ENCODE peak calls at places on chromosomes 3 and 15, in four cellular contexts. L is GM23248, X is hepatocyte, Q is OCI-LY7. F is an unnamed sample. For H3K9me3, the result is how much of the 10 kb centered on the place peaks cover.

GRCh38 chr15:76991741-76992645 is 2.9 kb upstream of the PSTPIP1 start:
- DNase-seq in L (no peak), X (no peak), Q (no peak), F (no peak)

GRCh38 chr3:100277255-100277800 is 16.5 kb downstream of the TBC1D23 start:
- DNase-seq in L (no peak), X (no peak), Q (no peak), F (no peak)

GRCh38 chr3:58630081-58630709 is 36.4 kb downstream of the FAM3D start:
- DNase-seq in L (peak), X (peak), Q (peak), F (peak)

GRCh38 chr15:77499087-77499765 is 78.5 kb downstream of the HMG20A start:
- DNase-seq in L (peak), X (no peak), Q (no peak), F (peak)

GRCh38 chr3:42851228-42851834 is 24.3 kb downstream of the CYP8B1 start:
- DNase-seq in L (no peak), X (no peak), Q (no peak), F (no peak)

GRCh38 chr3:139934557-139935070 is 371 bp upstream of the CLSTN2 start:
- DNase-seq in L (peak), X (peak), Q (no peak), F (peak)

GRCh38 chr15:90680371-90680935 is 36.7 kb upstream of the BLM start:
- DNase-seq in L (peak), X (no peak), Q (no peak), F (no peak)

GRCh38 chr15:74892313-74892712 is 2.5 kb downstream of the MPI start:
- DNase-seq in L (no peak), X (no peak), Q (no peak), F (no peak)

GRCh38 chr3:124119056-124119721 is 127.3 kb upstream of the ROPN1 start:
- DNase-seq in L (peak), X (no peak), Q (no peak), F (no peak)

GRCh38 chr15:31311735-31312134 is 14.9 kb upstream of the KLF13 start:
- DNase-seq in L (no peak), X (no peak), Q (no peak), F (no peak)

GRCh38 chr3:47112997-47113396 is 50.9 kb downstream of the SETD2 start:
- DNase-seq in L (no peak), X (no peak), Q (no peak), F (no peak)

GRCh38 chr3:42778644-42779043 is 5.6 kb upstream of the CCDC13 start:
- DNase-seq in L (peak), X (no peak), Q (no peak), F (no peak)

GRCh38 chr3:119616056-119616455 is 18.4 kb downstream of the PLA1A start:
- DNase-seq in L (no peak), X (no peak), Q (no peak), F (no peak)

GRCh38 chr3:186225603-186226002 is 116.7 kb upstream of the ETV5 start:
- DNase-seq in L (peak), X (no peak), Q (no peak), F (no peak)
- TF ChIP-seq EZH2phosphoT487 in L (no peak), X (no peak), Q (no peak), F (no peak)

DNA sequence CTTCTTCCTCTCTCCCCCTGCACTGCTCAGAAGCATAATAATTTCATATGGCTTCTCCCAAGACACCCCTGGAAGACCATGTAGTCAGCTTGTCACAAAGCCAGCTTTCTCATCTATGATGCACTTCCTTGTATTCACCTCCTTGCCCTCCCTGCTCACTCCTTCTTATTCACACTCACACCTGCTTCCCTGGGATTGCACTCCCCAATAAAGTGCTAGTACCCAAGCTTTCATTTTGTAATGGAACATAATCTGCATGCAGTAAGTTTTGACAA is 76.9 kb upstream of the FRMD4B start:
- DNase-seq in L (no peak), X (no peak), Q (no peak), F (no peak)
- H3K9me3 ChIP-seq in L (under half), X (under half), Q (under half), F (under half)

GRCh38 chr15:79640206-79640605 is 208.1 kb downstream of the MINAR1 start:
- DNase-seq in L (peak), X (peak), Q (no peak), F (no peak)
- TF ChIP-seq EZH2phosphoT487 in L (no peak), X (no peak), Q (no peak), F (no peak)

GRCh38 chr15:25185156-25185710 is 230.4 kb downstream of the SNRPN start:
- DNase-seq in L (no peak), X (no peak), Q (no peak), F (no peak)

GRCh38 chr15:25182736-25183445 is 228.1 kb downstream of the SNRPN start:
- DNase-seq in L (no peak), X (no peak), Q (no peak), F (no peak)

GRCh38 chr15:25183581-25184330 is 229.0 kb downstream of the SNRPN start:
- DNase-seq in L (no peak), X (no peak), Q (no peak), F (no peak)

GRCh38 chr15:25185791-25186190 is 231.0 kb downstream of the SNRPN start:
- DNase-seq in L (no peak), X (no peak), Q (no peak), F (no peak)

DNA sequence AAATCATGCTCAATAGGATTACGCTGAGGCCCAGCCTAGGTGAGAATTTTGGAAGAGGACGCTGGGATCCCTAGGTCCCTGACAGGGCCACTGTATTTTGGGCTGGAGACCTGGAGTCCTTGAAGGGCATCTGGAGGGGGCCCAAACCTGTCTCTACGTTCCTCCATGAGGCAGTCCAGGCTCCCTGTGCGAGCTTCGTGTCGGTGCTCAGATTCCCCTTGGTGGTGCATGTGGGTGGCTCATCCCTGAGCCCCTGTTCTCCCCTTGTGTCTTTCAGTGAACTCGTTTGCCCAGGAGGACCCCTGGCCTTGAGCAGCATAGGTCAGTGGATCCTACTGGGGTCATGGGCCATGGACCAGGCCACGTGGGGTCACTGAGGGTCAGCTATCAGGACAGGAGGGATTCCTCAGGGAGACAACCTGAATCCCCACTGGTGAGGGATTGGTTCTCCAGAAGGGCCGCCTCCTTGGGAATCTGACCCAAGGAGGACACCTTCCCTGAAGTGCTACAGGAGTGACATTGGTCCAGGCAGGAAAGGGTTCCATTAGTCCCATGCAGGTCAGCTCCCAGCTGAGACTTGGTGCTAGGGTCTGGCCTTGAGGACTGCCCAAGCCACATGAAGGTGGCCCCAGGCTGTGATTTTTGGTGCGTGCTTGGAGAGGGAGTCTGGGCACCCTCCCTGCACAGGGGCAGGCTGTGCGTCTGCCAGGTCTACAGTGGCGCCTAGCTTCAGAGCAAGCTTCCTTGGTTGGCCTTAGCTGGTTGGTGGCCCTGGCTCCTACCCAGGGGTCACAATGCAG is 229.8 kb downstream of the SNRPN start:
- DNase-seq in L (no peak), X (no peak), Q (no peak), F (no peak)
- H3K9me3 ChIP-seq in L (under half), X (under half), Q (under half), F (under half)

GRCh38 chr15:95162967-95163531 is 931.7 kb downstream of the MCTP2 start:
- DNase-seq in L (peak), X (peak), Q (no peak), F (no peak)
- TF ChIP-seq EZH2phosphoT487 in L (peak), X (no peak), Q (no peak), F (no peak)

GRCh38 chr3:5875056-5875455 is 687.5 kb downstream of the EDEM1 start:
- DNase-seq in L (no peak), X (no peak), Q (no peak), F (no peak)
- H3K9me3 ChIP-seq in L (under half), X (under half), Q (under half), F (under half)

GRCh38 chr3:154428369-154429206 is 1.4 kb downstream of the GPR149 start:
- DNase-seq in L (peak), X (peak), Q (no peak), F (peak)
- TF ChIP-seq EZH2phosphoT487 in L (no peak), X (no peak), Q (no peak), F (no peak)

DNA sequence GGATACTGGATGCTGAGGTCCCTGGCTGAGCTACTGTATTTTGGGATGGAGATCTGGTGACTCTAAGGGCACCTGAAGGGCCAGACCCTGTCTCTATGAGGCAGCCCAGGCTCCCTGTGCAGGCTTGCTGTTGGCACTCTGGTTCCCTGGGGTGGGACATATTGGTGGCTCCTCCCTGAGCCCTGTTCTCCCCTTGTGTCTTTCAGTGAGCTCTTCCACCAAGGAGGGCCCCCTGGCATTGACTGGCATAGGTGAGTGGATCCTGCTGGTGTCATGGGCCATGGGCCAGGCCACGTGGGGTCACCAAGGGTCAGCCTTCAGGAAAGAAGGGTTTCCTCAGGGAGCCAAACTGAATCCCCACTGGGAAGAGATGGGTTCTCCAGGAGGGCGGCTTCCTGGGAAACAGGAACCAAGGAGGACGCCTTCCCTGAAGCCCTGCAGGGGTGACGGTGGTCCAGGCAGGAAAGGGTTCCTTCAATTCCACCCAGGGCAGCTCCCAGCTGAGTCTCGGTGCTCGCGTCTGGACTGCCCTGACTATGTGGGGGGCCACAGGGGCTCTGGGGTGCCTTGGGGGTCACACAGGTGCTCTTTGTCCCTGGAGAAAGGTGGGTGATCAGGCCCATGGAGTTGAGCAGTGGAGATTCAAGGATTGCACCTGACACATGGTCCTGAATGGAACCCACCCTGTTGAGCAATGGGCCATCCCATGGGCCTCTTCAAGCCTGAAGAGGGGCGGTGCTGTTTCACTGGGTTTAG is 220.4 kb downstream of the SNRPN start:
- DNase-seq in L (no peak), X (peak), Q (no peak), F (no peak)
- H3K9me3 ChIP-seq in L (under half), X (under half), Q (under half), F (under half)

GRCh38 chr15:35673093-35673573 is 127.2 kb upstream of the DPH6 start:
- DNase-seq in L (no peak), X (peak), Q (no peak), F (no peak)
- TF ChIP-seq EZH2phosphoT487 in L (no peak), X (no peak), Q (no peak), F (no peak)

DNA sequence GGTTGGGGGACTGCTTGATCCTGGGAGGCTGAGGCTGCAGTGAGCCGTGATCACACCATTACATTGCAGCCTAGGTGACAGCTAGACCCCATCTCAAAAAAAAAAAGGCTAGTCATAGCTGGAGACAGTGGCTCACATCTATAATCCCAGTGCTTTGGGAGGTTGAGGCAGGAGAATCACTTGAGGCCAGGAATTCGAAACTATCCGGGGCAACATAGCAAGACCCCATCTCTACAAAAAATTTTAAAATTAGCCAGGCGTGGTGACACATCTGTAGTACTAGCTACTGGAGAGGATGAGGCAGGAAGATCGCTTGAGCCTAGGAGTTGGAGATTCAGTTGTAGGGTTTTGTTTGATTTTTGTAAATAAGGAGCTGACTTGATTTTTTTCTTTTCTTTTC is 45.6 kb downstream of the KNL1 start:
- DNase-seq in L (no peak), X (no peak), Q (no peak), F (no peak)
- H3K9me3 ChIP-seq in L (under half), X (under half), Q (under half), F (under half)

F was measured in neural progenitor cell.